ENCODE peak calls at places on chromosomes 11 and 22, in ten cellular contexts. One of them, this sample, is unnamed.

GRCh38 chr11:122981388-122982264 is at the start of gene BSX:
- DNase-seq in astrocyte: peak; percentile 8
- DNase-seq in ovary: peak; percentile 62
- DNase-seq in CD8-positive, alpha-beta memory T cell: peak; percentile 31
- DNase-seq in left ventricle myocardium inferior: peak; percentile 58
- DNase-seq in neural progenitor cell: peak; percentile 95
- DNase-seq in GM23248: peak; percentile 58
- DNase-seq in pancreas: peak; percentile 58
- DNase-seq in esophagus muscularis mucosa: no peak
- DNase-seq in fibroblast of lung: peak; percentile 47
- DNase-seq in this sample: peak; percentile 84

GRCh38 chr11:127252321-127252720 is 251.8 kb upstream of the KIRREL3 start:
- DNase-seq in pancreas: no peak
- DNase-seq in astrocyte: no peak
- DNase-seq in fibroblast of lung: no peak
- DNase-seq in neural progenitor cell: no peak
- DNase-seq in CD8-positive, alpha-beta memory T cell: no peak
- DNase-seq in esophagus muscularis mucosa: no peak
- DNase-seq in ovary: no peak
- DNase-seq in GM23248: no peak
- DNase-seq in left ventricle myocardium inferior: no peak
- DNase-seq in this sample: no peak

GRCh38 chr22:30573594-30574094 is 821 bp downstream of the GAL3ST1 start:
- DNase-seq in esophagus muscularis mucosa: no peak
- DNase-seq in CD8-positive, alpha-beta memory T cell: no peak
- DNase-seq in astrocyte: no peak
- DNase-seq in left ventricle myocardium inferior: no peak
- DNase-seq in GM23248: no peak
- DNase-seq in fibroblast of lung: no peak
- DNase-seq in ovary: no peak
- DNase-seq in neural progenitor cell: no peak
- DNase-seq in pancreas: peak; percentile 42
- DNase-seq in this sample: no peak

GRCh38 chr11:36164522-36165250 is 124.5 kb downstream of the COMMD9 start:
- DNase-seq in fibroblast of lung: no peak
- DNase-seq in neural progenitor cell: no peak
- DNase-seq in esophagus muscularis mucosa: no peak
- DNase-seq in ovary: no peak
- DNase-seq in CD8-positive, alpha-beta memory T cell: no peak
- DNase-seq in GM23248: peak; percentile 37
- DNase-seq in pancreas: no peak
- DNase-seq in left ventricle myocardium inferior: no peak
- DNase-seq in astrocyte: no peak
- DNase-seq in this sample: no peak

GRCh38 chr22:27620367-27621154 is 181.0 kb downstream of the MN1 start:
- DNase-seq in esophagus muscularis mucosa: no peak
- DNase-seq in ovary: no peak
- DNase-seq in fibroblast of lung: no peak
- DNase-seq in neural progenitor cell: no peak
- DNase-seq in pancreas: no peak
- DNase-seq in GM23248: peak; percentile 32
- DNase-seq in CD8-positive, alpha-beta memory T cell: no peak
- DNase-seq in astrocyte: no peak
- DNase-seq in left ventricle myocardium inferior: no peak
- DNase-seq in this sample: no peak

GRCh38 chr22:30804626-30805025 is 110.0 kb downstream of the OSBP2 start:
- DNase-seq in esophagus muscularis mucosa: no peak
- DNase-seq in GM23248: no peak
- DNase-seq in CD8-positive, alpha-beta memory T cell: no peak
- DNase-seq in left ventricle myocardium inferior: no peak
- DNase-seq in astrocyte: peak; percentile 12
- DNase-seq in ovary: no peak
- DNase-seq in fibroblast of lung: peak; percentile 27
- DNase-seq in neural progenitor cell: no peak
- DNase-seq in pancreas: no peak
- DNase-seq in this sample: no peak

GRCh38 chr11:123642435-123642834 is 12.0 kb downstream of the SCN3B start:
- DNase-seq in esophagus muscularis mucosa: no peak
- DNase-seq in ovary: no peak
- DNase-seq in neural progenitor cell: no peak
- DNase-seq in left ventricle myocardium inferior: no peak
- DNase-seq in astrocyte: no peak
- DNase-seq in fibroblast of lung: no peak
- DNase-seq in pancreas: no peak
- DNase-seq in CD8-positive, alpha-beta memory T cell: no peak
- DNase-seq in GM23248: no peak
- DNase-seq in this sample: no peak

GRCh38 chr11:105609341-105609781 is 512 bp upstream of the GRIA4 start:
- DNase-seq in esophagus muscularis mucosa: no peak
- DNase-seq in pancreas: no peak
- DNase-seq in astrocyte: no peak
- DNase-seq in ovary: no peak
- DNase-seq in fibroblast of lung: no peak
- DNase-seq in neural progenitor cell: peak; percentile 63
- DNase-seq in GM23248: peak; percentile 39
- DNase-seq in left ventricle myocardium inferior: no peak
- DNase-seq in CD8-positive, alpha-beta memory T cell: no peak
- DNase-seq in this sample: no peak

DNA sequence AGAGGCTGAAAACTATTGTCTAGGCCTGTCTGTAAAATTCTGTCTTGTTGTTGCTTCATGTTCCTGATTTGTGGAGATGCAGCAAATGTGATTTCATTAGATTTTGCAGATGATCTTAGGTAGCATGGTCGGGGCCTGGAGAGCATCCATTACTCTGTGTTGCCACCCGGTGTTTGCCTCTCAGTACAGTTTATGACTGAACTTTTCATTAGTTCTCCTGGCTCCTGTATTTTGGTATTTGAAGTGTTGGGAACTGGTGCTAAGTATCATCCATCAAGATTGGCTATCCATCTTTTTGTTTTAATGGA is 7.7 kb downstream of the YWHAH start:
- DNase-seq in ovary: no peak
- DNase-seq in pancreas: no peak
- DNase-seq in fibroblast of lung: peak; percentile 21
- DNase-seq in neural progenitor cell: no peak
- DNase-seq in esophagus muscularis mucosa: no peak
- DNase-seq in CD8-positive, alpha-beta memory T cell: no peak
- DNase-seq in left ventricle myocardium inferior: no peak
- DNase-seq in astrocyte: no peak
- DNase-seq in GM23248: peak; percentile 53
- DNase-seq in this sample: no peak
- H3K27ac ChIP-seq in ovary: no peak overlapping the region
- H3K27ac ChIP-seq in pancreas: peak overlapping the region; percentile 71
- H3K27ac ChIP-seq in fibroblast of lung: peak overlapping the region; percentile 68
- H3K27ac ChIP-seq in neural progenitor cell: peak overlapping the region; percentile 48
- H3K27ac ChIP-seq in esophagus muscularis mucosa: peak overlapping the region; percentile 78
- H3K27ac ChIP-seq in CD8-positive, alpha-beta memory T cell: no peak overlapping the region
- H3K27ac ChIP-seq in left ventricle myocardium inferior: peak overlapping the region; percentile 70
- H3K27ac ChIP-seq in astrocyte: peak overlapping the region; percentile 73
- H3K27ac ChIP-seq in GM23248: peak overlapping the region; percentile 96
- H3K27ac ChIP-seq in this sample: peak overlapping the region; percentile 73

GRCh38 chr11:72745925-72746550 is 6.2 kb downstream of the ARAP1 start:
- DNase-seq in astrocyte: no peak
- DNase-seq in neural progenitor cell: no peak
- DNase-seq in pancreas: no peak
- DNase-seq in esophagus muscularis mucosa: no peak
- DNase-seq in left ventricle myocardium inferior: no peak
- DNase-seq in CD8-positive, alpha-beta memory T cell: no peak
- DNase-seq in ovary: no peak
- DNase-seq in fibroblast of lung: no peak
- DNase-seq in GM23248: no peak
- DNase-seq in this sample: peak; percentile 33

GRCh38 chr11:72745511-72745910 is 6.7 kb downstream of the ARAP1 start:
- DNase-seq in left ventricle myocardium inferior: no peak
- DNase-seq in neural progenitor cell: no peak
- DNase-seq in CD8-positive, alpha-beta memory T cell: no peak
- DNase-seq in pancreas: no peak
- DNase-seq in ovary: no peak
- DNase-seq in astrocyte: no peak
- DNase-seq in esophagus muscularis mucosa: no peak
- DNase-seq in GM23248: no peak
- DNase-seq in fibroblast of lung: no peak
- DNase-seq in this sample: no peak

GRCh38 chr11:72743321-72744221 is 8.6 kb downstream of the ARAP1 start:
- DNase-seq in CD8-positive, alpha-beta memory T cell: peak; percentile 18
- DNase-seq in left ventricle myocardium inferior: no peak
- DNase-seq in ovary: no peak
- DNase-seq in pancreas: no peak
- DNase-seq in GM23248: no peak
- DNase-seq in fibroblast of lung: no peak
- DNase-seq in esophagus muscularis mucosa: no peak
- DNase-seq in astrocyte: no peak
- DNase-seq in neural progenitor cell: no peak
- DNase-seq in this sample: no peak

GRCh38 chr11:72742522-72743320 is 9.5 kb downstream of the ARAP1 start:
- DNase-seq in GM23248: no peak
- DNase-seq in astrocyte: no peak
- DNase-seq in left ventricle myocardium inferior: no peak
- DNase-seq in pancreas: no peak
- DNase-seq in CD8-positive, alpha-beta memory T cell: no peak
- DNase-seq in ovary: no peak
- DNase-seq in neural progenitor cell: no peak
- DNase-seq in fibroblast of lung: no peak
- DNase-seq in esophagus muscularis mucosa: no peak
- DNase-seq in this sample: peak; percentile 35

DNA sequence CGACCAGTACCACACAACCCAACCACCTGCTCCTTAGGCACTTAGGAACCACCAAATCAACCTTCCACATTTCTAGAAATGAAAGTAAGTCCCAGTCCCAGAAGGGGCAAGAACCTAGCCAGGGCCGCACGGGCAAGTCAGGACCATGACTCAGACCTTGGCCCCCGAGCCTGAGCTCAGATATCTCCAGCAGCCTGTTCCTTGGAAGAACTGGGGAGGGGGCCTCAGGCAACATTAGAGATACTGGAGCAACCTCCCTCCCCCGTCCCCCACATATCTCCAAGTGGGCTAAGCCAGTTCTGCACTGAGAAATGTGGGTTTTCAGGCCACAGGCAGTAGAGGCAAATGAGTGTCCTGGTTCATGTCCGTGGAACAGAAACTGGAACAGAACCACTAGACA is 7.7 kb downstream of the ARAP1 start:
- DNase-seq in ovary: no peak
- DNase-seq in fibroblast of lung: no peak
- DNase-seq in left ventricle myocardium inferior: no peak
- DNase-seq in GM23248: no peak
- DNase-seq in esophagus muscularis mucosa: no peak
- DNase-seq in pancreas: no peak
- DNase-seq in CD8-positive, alpha-beta memory T cell: no peak
- DNase-seq in astrocyte: no peak
- DNase-seq in neural progenitor cell: no peak
- DNase-seq in this sample: peak; percentile 52
- H3K4me3 ChIP-seq in ovary: no peak overlapping the region
- H3K4me3 ChIP-seq in fibroblast of lung: no peak overlapping the region
- H3K4me3 ChIP-seq in left ventricle myocardium inferior: no peak overlapping the region
- H3K4me3 ChIP-seq in GM23248: no peak overlapping the region
- H3K4me3 ChIP-seq in esophagus muscularis mucosa: no peak overlapping the region
- H3K4me3 ChIP-seq in pancreas: no peak overlapping the region
- H3K4me3 ChIP-seq in CD8-positive, alpha-beta memory T cell: no peak overlapping the region
- H3K4me3 ChIP-seq in astrocyte: no peak overlapping the region
- H3K4me3 ChIP-seq in neural progenitor cell: no peak overlapping the region
- H3K4me3 ChIP-seq in this sample: no peak overlapping the region

GRCh38 chr11:121451982-121452608 is at the start of gene SORL1:
- DNase-seq in CD8-positive, alpha-beta memory T cell: peak; percentile 63
- DNase-seq in pancreas: peak; percentile 63
- DNase-seq in GM23248: peak; percentile 82
- DNase-seq in ovary: peak; percentile 89
- DNase-seq in fibroblast of lung: peak; percentile 57
- DNase-seq in esophagus muscularis mucosa: no peak
- DNase-seq in neural progenitor cell: peak; percentile 95
- DNase-seq in astrocyte: peak; percentile 30
- DNase-seq in left ventricle myocardium inferior: peak; percentile 72
- DNase-seq in this sample: peak; percentile 78

GRCh38 chr11:121456816-121457431 is 4.2 kb upstream of the SORL1-AS1 start:
- DNase-seq in left ventricle myocardium inferior: no peak
- DNase-seq in CD8-positive, alpha-beta memory T cell: no peak
- DNase-seq in ovary: no peak
- DNase-seq in neural progenitor cell: no peak
- DNase-seq in fibroblast of lung: no peak
- DNase-seq in pancreas: no peak
- DNase-seq in astrocyte: no peak
- DNase-seq in GM23248: no peak
- DNase-seq in esophagus muscularis mucosa: no peak
- DNase-seq in this sample: no peak

GRCh38 chr11:121453589-121454299 is 977 bp upstream of the SORL1-AS1 start:
- DNase-seq in left ventricle myocardium inferior: no peak
- DNase-seq in GM23248: no peak
- DNase-seq in CD8-positive, alpha-beta memory T cell: no peak
- DNase-seq in neural progenitor cell: no peak
- DNase-seq in ovary: no peak
- DNase-seq in esophagus muscularis mucosa: no peak
- DNase-seq in fibroblast of lung: no peak
- DNase-seq in pancreas: no peak
- DNase-seq in astrocyte: no peak
- DNase-seq in this sample: no peak

GRCh38 chr11:121452609-121453150 is at the start of gene SORL1-AS1:
- DNase-seq in fibroblast of lung: no peak
- DNase-seq in astrocyte: no peak
- DNase-seq in ovary: no peak
- DNase-seq in esophagus muscularis mucosa: no peak
- DNase-seq in GM23248: no peak
- DNase-seq in CD8-positive, alpha-beta memory T cell: peak; percentile 61
- DNase-seq in neural progenitor cell: peak; percentile 10
- DNase-seq in left ventricle myocardium inferior: no peak
- DNase-seq in pancreas: peak; percentile 30
- DNase-seq in this sample: no peak

DNA sequence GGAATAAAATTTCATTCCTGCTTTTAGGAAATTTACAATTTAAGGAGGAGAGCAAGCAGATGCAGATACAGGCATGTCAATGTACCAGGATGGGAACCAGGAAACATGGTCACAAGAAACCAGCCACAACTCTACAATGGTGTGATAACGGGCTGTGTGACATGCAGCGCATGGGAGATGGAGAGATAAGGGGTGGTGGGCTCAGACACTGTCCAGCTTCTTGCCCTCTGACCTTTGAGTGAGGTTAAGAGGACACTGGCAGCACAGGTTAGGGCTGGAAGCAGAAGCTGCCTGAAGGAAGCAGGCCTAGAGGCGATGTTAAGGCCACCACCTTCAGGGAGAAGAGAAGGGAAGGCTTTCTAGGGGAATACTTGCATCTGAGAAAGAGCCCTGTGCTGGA is 2.3 kb upstream of the SORL1-AS1 start:
- DNase-seq in esophagus muscularis mucosa: no peak
- DNase-seq in pancreas: no peak
- DNase-seq in fibroblast of lung: no peak
- DNase-seq in neural progenitor cell: no peak
- DNase-seq in astrocyte: no peak
- DNase-seq in ovary: no peak
- DNase-seq in CD8-positive, alpha-beta memory T cell: no peak
- DNase-seq in GM23248: no peak
- DNase-seq in left ventricle myocardium inferior: no peak
- DNase-seq in this sample: no peak
- H3K4me1 ChIP-seq in esophagus muscularis mucosa: peaks cover 19% of the 10 kb centered on the region
- H3K4me1 ChIP-seq in pancreas: no peaks in the 10 kb centered on the region
- H3K4me1 ChIP-seq in fibroblast of lung: no peaks in the 10 kb centered on the region
- H3K4me1 ChIP-seq in neural progenitor cell: peaks cover 47% of the 10 kb centered on the region
- H3K4me1 ChIP-seq in astrocyte: peaks cover 9% of the 10 kb centered on the region
- H3K4me1 ChIP-seq in ovary: peaks cover 3% of the 10 kb centered on the region
- H3K4me1 ChIP-seq in CD8-positive, alpha-beta memory T cell: peaks cover 74% of the 10 kb centered on the region
- H3K4me1 ChIP-seq in GM23248: no peaks in the 10 kb centered on the region
- H3K4me1 ChIP-seq in left ventricle myocardium inferior: peaks cover 14% of the 10 kb centered on the region
- H3K4me1 ChIP-seq in this sample: peaks cover 82% of the 10 kb centered on the region

DNA sequence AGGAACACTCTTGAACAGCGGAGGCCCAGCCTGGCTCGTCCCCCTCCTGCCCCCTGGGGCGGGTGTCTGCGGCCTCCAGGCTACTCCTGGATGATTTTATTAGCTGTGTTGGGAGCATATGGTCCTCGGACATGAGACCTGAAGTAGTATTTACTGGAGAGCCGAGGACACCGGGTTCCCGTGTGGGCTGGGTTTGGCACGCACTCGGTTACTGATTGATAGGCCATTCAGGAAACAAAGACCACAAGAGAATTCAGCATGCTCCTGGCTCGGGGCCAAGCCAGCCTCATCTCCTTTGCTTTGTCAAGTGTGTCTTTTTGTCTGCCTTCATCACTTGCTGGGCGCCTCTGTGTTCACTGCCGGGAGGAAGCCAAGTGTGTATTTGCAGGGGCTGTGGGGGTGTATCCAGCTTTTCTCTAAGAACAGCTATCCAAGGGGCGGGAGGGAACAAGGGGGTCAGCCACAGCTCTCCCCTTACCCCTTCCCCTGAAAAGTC is 9.7 kb downstream of the FXYD2 start:
- DNase-seq in fibroblast of lung: peak; percentile 48
- DNase-seq in GM23248: no peak
- DNase-seq in astrocyte: peak; percentile 33
- DNase-seq in ovary: no peak
- DNase-seq in CD8-positive, alpha-beta memory T cell: peak; percentile 82
- DNase-seq in neural progenitor cell: peak; percentile 56
- DNase-seq in left ventricle myocardium inferior: peak; percentile 73
- DNase-seq in esophagus muscularis mucosa: peak; percentile 96
- DNase-seq in pancreas: peak; percentile 58
- DNase-seq in this sample: no peak
- H3K27ac ChIP-seq in fibroblast of lung: no peak overlapping the region
- H3K27ac ChIP-seq in GM23248: no peak overlapping the region
- H3K27ac ChIP-seq in astrocyte: no peak overlapping the region
- H3K27ac ChIP-seq in ovary: no peak overlapping the region
- H3K27ac ChIP-seq in CD8-positive, alpha-beta memory T cell: peak overlapping the region; percentile 65
- H3K27ac ChIP-seq in neural progenitor cell: no peak overlapping the region
- H3K27ac ChIP-seq in left ventricle myocardium inferior: peak overlapping the region; percentile 49
- H3K27ac ChIP-seq in esophagus muscularis mucosa: peak overlapping the region; percentile 57
- H3K27ac ChIP-seq in pancreas: peak overlapping the region; percentile 91
- H3K27ac ChIP-seq in this sample: peak overlapping the region; percentile 92